ENCODE peak calls at places on chromosomes 5 and 9, in six cellular contexts. B is stimulated activated naive CD8-positive, alpha-beta T cell treated with anti-CD3 and anti-CD28 coated beads, Interleukin-15, amount 100 ng/mL, for 72 hours; T is AG20443; P is NCI-H2081; U is glutamatergic neuron; L is CD8-positive, alpha-beta memory T cell. V is an unnamed sample.

GRCh38 chr9:107739601-107740082 is 250.1 kb upstream of the KLF4 start:
- DNase-seq in T (peak; percentile 51), P (peak; percentile 7), L (no peak), U (no peak), B (no peak), V (peak; percentile 54)

GRCh38 chr9:75087279-75087823 is 604 bp downstream of the NMRK1 start:
- DNase-seq in P (peak; percentile 36), L (peak; percentile 78), T (peak; percentile 54), B (peak; percentile 30), U (peak; percentile 62), V (peak; percentile 54)

GRCh38 chr5:180135967-180136641 is 64.5 kb upstream of the RNF130 start:
- DNase-seq in B (no peak), L (no peak), T (no peak), U (peak; percentile 15), P (no peak), V (no peak)

GRCh38 chr9:106868096-106868495 is 5.1 kb downstream of the ZNF462 start:
- DNase-seq in L (no peak), P (no peak), T (no peak), U (no peak), B (no peak), V (no peak)

GRCh38 chr5:137001026-137001569 is 498.0 kb downstream of the SPOCK1 start:
- DNase-seq in L (no peak), B (no peak), P (no peak), T (no peak), U (no peak), V (no peak)

GRCh38 chr5:77632526-77633268 is 5.8 kb downstream of the OTP start:
- DNase-seq in T (no peak), B (no peak), P (no peak), U (peak; percentile 35), L (no peak), V (no peak)

GRCh38 chr5:56640763-56641406 is 174.5 kb upstream of the MAP3K1 start:
- DNase-seq in U (no peak), T (no peak), B (no peak), L (no peak), P (no peak), V (peak; percentile 79)

GRCh38 chr9:125479846-125480615 is 218.4 kb downstream of the GAPVD1 start:
- DNase-seq in T (no peak), L (no peak), B (no peak), P (no peak), U (no peak), V (no peak)

GRCh38 chr9:108209132-108209700 is 646.6 kb downstream of the ACTL7B start:
- DNase-seq in L (no peak), T (no peak), U (no peak), P (no peak), B (no peak), V (no peak)

GRCh38 chr9:127123239-127123935 is 952 bp upstream of the ANGPTL2 start:
- DNase-seq in L (no peak), U (no peak), P (peak; percentile 41), B (no peak), T (no peak), V (no peak)

GRCh38 chr5:84249918-84250635 is 134.6 kb downstream of the EDIL3 start:
- DNase-seq in L (no peak), B (no peak), P (no peak), T (peak; percentile 82), U (peak; percentile 31), V (no peak)

V was measured in left lung.